ENCODE peak calls at places on chromosomes 16 and 17, in seven cellular contexts. One of them, this sample, is unnamed.
A peak's percentile ranks its signal among the peaks of the same experiment; 100 is the strongest.

GRCh38 chr16:67917140-67917851 is 14.4 kb downstream of the CTRL start:
- DNase-seq in NCI-H774: no peak
- DNase-seq in H9: no peak
- DNase-seq in NCI-H1694 treated with DMSO at 0.1 percent for 48 hours: no peak
- DNase-seq in tibial nerve: no peak
- DNase-seq in activated CD4-positive, alpha-beta T cell treated with anti-CD3 and anti-CD28 coated beads for 1 hour: no peak
- DNase-seq in EL: peak; percentile 36
- DNase-seq in this sample: no peak

GRCh38 chr17:45315583-45316270 is 1.1 kb downstream of the MAP3K14 start:
- DNase-seq in activated CD4-positive, alpha-beta T cell treated with anti-CD3 and anti-CD28 coated beads for 1 hour: no peak
- DNase-seq in NCI-H774: no peak
- DNase-seq in EL: no peak
- DNase-seq in H9: no peak
- DNase-seq in tibial nerve: no peak
- DNase-seq in NCI-H1694 treated with DMSO at 0.1 percent for 48 hours: no peak
- DNase-seq in this sample: no peak

GRCh38 chr16:67976205-67976604 is 4.1 kb downstream of the DPEP3 start:
- DNase-seq in activated CD4-positive, alpha-beta T cell treated with anti-CD3 and anti-CD28 coated beads for 1 hour: no peak
- DNase-seq in tibial nerve: no peak
- DNase-seq in NCI-H774: no peak
- DNase-seq in NCI-H1694 treated with DMSO at 0.1 percent for 48 hours: no peak
- DNase-seq in EL: no peak
- DNase-seq in H9: no peak
- DNase-seq in this sample: no peak

GRCh38 chr17:57935833-57936807 is 19.1 kb downstream of the CUEDC1 start:
- DNase-seq in H9: peak; percentile 68
- DNase-seq in NCI-H774: no peak
- DNase-seq in tibial nerve: no peak
- DNase-seq in NCI-H1694 treated with DMSO at 0.1 percent for 48 hours: no peak
- DNase-seq in EL: peak; percentile 74
- DNase-seq in activated CD4-positive, alpha-beta T cell treated with anti-CD3 and anti-CD28 coated beads for 1 hour: no peak
- DNase-seq in this sample: no peak

GRCh38 chr16:83967838-83968482 is at the start of gene NECAB2:
- DNase-seq in EL: peak; percentile 30
- DNase-seq in H9: no peak
- DNase-seq in NCI-H1694 treated with DMSO at 0.1 percent for 48 hours: no peak
- DNase-seq in tibial nerve: no peak
- DNase-seq in activated CD4-positive, alpha-beta T cell treated with anti-CD3 and anti-CD28 coated beads for 1 hour: no peak
- DNase-seq in NCI-H774: peak; percentile 8
- DNase-seq in this sample: no peak

GRCh38 chr16:76749780-76750375 is 441.1 kb upstream of the MON1B start:
- DNase-seq in EL: no peak
- DNase-seq in activated CD4-positive, alpha-beta T cell treated with anti-CD3 and anti-CD28 coated beads for 1 hour: no peak
- DNase-seq in NCI-H774: no peak
- DNase-seq in H9: no peak
- DNase-seq in tibial nerve: no peak
- DNase-seq in NCI-H1694 treated with DMSO at 0.1 percent for 48 hours: no peak
- DNase-seq in this sample: no peak

GRCh38 chr16:35431829-35432663 is 1972.6 kb downstream of the TP53TG3F start:
- DNase-seq in activated CD4-positive, alpha-beta T cell treated with anti-CD3 and anti-CD28 coated beads for 1 hour: no peak
- DNase-seq in H9: no peak
- DNase-seq in NCI-H1694 treated with DMSO at 0.1 percent for 48 hours: peak; percentile 2
- DNase-seq in tibial nerve: no peak
- DNase-seq in EL: no peak
- DNase-seq in NCI-H774: no peak
- DNase-seq in this sample: no peak

GRCh38 chr17:63579633-63580032 is 21.1 kb upstream of the TACO1 start:
- DNase-seq in H9: peak; percentile 39
- DNase-seq in NCI-H774: no peak
- DNase-seq in NCI-H1694 treated with DMSO at 0.1 percent for 48 hours: no peak
- DNase-seq in activated CD4-positive, alpha-beta T cell treated with anti-CD3 and anti-CD28 coated beads for 1 hour: no peak
- DNase-seq in EL: no peak
- DNase-seq in tibial nerve: no peak
- DNase-seq in this sample: no peak

GRCh38 chr16:10957771-10958486 is 13.6 kb downstream of the CLEC16A start:
- DNase-seq in H9: no peak
- DNase-seq in activated CD4-positive, alpha-beta T cell treated with anti-CD3 and anti-CD28 coated beads for 1 hour: no peak
- DNase-seq in NCI-H1694 treated with DMSO at 0.1 percent for 48 hours: no peak
- DNase-seq in tibial nerve: no peak
- DNase-seq in NCI-H774: no peak
- DNase-seq in EL: peak; percentile 68
- DNase-seq in this sample: no peak

GRCh38 chr17:48626470-48627241 is 498 bp upstream of the HOXB9 start:
- DNase-seq in NCI-H1694 treated with DMSO at 0.1 percent for 48 hours: no peak
- DNase-seq in EL: peak; percentile 40
- DNase-seq in H9: peak; percentile 78
- DNase-seq in tibial nerve: no peak
- DNase-seq in NCI-H774: peak; percentile 77
- DNase-seq in activated CD4-positive, alpha-beta T cell treated with anti-CD3 and anti-CD28 coated beads for 1 hour: no peak
- DNase-seq in this sample: no peak